ENCODE peak calls at places on chromosomes 6 and 20, in four cellular contexts. One of them, this sample, is unnamed.

GRCh38 chr6:140175486-140175885 is 801.0 kb upstream of the CITED2 start:
- DNase-seq in K562: no peak
- DNase-seq in GM12878: no peak
- DNase-seq in A549: no peak
- DNase-seq in this sample: no peak

GRCh38 chr20:33846291-33846916 is 35.3 kb downstream of the CHMP4B start:
- DNase-seq in A549: no peak
- DNase-seq in K562: peak
- DNase-seq in GM12878: no peak
- DNase-seq in this sample: no peak

GRCh38 chr20:37511605-37512275 is 9.3 kb upstream of the NNAT start:
- DNase-seq in A549: no peak
- DNase-seq in K562: no peak
- DNase-seq in GM12878: no peak
- DNase-seq in this sample: no peak

GRCh38 chr6:34223381-34223963 is 13.2 kb upstream of the HMGA1 start:
- DNase-seq in K562: peak
- DNase-seq in A549: no peak
- DNase-seq in GM12878: no peak
- DNase-seq in this sample: no peak

GRCh38 chr6:135183532-135184440 is 2.7 kb downstream of the MYB start:
- DNase-seq in GM12878: no peak
- DNase-seq in A549: peak
- DNase-seq in K562: peak
- DNase-seq in this sample: peak

GRCh38 chr6:24797596-24798216 is 1.0 kb downstream of the ARMH2 start:
- DNase-seq in A549: no peak
- DNase-seq in GM12878: no peak
- DNase-seq in K562: no peak
- DNase-seq in this sample: no peak

GRCh38 chr6:66538548-66539135 is 831.6 kb upstream of the EYS start:
- DNase-seq in K562: no peak
- DNase-seq in A549: no peak
- DNase-seq in GM12878: no peak
- DNase-seq in this sample: no peak

GRCh38 chr6:97841763-97842162 is 558.7 kb upstream of the MMS22L start:
- DNase-seq in K562: no peak
- DNase-seq in GM12878: no peak
- DNase-seq in A549: no peak
- DNase-seq in this sample: no peak

GRCh38 chr6:32154514-32155161 is 697 bp downstream of the PPT2 start:
- DNase-seq in GM12878: no peak
- DNase-seq in K562: peak
- DNase-seq in A549: peak
- DNase-seq in this sample: peak

GRCh38 chr20:52847739-52848359 is 124.3 kb upstream of the TSHZ2 start:
- DNase-seq in GM12878: no peak
- DNase-seq in K562: no peak
- DNase-seq in A549: no peak
- DNase-seq in this sample: no peak

GRCh38 chr6:54617730-54618129 is 228.8 kb upstream of the FAM83B start:
- DNase-seq in K562: no peak
- DNase-seq in GM12878: no peak
- DNase-seq in A549: peak
- DNase-seq in this sample: peak

GRCh38 chr20:14717124-14718004 is 380.0 kb upstream of the FLRT3 start:
- DNase-seq in K562: no peak
- DNase-seq in A549: peak
- DNase-seq in GM12878: no peak
- DNase-seq in this sample: peak

GRCh38 chr20:37377346-37378081 is 31.6 kb downstream of the SRC start:
- DNase-seq in K562: no peak
- DNase-seq in A549: peak
- DNase-seq in GM12878: no peak
- DNase-seq in this sample: no peak

GRCh38 chr6:5665173-5665572 is 341.6 kb downstream of the NRN1 start:
- DNase-seq in GM12878: no peak
- DNase-seq in K562: no peak
- DNase-seq in A549: no peak
- DNase-seq in this sample: no peak
- TF ChIP-seq BHLHE40 in GM12878: no peak
- TF ChIP-seq BHLHE40 in K562: no peak
- TF ChIP-seq BHLHE40 in A549: no peak
- TF ChIP-seq BHLHE40 in this sample: no peak

DNA sequence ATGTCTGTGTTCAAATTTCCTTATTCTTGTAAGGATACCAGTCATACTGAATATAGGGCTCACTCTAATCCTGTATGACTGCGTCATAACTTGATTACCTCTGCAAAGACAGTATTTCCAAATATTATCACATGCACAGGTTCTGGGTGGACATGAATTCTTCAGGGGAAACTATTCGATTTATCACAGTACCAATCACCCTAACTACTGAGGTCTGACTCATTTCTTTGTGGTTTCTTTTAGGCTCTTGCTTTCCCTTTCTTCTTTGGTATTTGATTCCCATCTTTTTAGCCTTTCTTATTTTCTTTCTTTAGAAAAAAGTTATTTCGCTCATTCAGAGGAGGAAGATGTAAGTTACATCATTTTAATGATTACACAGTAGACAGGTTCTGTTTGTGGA is 40.3 kb upstream of the TBX18 start:
- DNase-seq in K562: no peak
- DNase-seq in A549: no peak
- DNase-seq in GM12878: no peak
- DNase-seq in this sample: no peak
- TF ChIP-seq HDAC2 in K562: no peak
- TF ChIP-seq HDAC2 in A549: no peak
- TF ChIP-seq HDAC2 in GM12878: no peak
- TF ChIP-seq HDAC2 in this sample: no peak

DNA sequence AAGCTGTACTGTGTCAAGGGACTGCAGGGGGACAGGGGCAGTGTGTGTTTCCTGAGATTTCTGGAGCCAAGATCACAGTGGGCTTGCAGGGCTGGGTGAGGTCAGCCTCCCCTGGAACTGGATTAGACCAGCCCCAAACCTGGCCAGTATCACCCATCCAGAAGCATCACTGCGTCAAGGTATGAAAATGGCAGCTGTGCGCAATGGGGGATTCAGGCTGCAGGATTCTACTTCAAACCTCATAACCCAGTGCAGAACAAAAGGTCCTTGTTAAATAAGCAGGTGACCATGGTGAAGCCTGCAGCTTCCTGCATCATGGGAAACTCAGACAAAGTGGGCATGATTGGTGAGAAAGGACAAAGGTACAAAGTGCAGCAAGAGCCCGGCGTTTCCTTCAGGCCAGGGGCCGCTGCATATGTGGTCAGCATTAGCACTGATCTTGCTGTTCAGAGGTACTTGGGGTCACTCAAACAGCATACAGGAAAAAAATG is 33.4 kb downstream of the TRAF3IP2 start:
- DNase-seq in GM12878: no peak
- DNase-seq in A549: no peak
- DNase-seq in K562: no peak
- DNase-seq in this sample: peak
- TF ChIP-seq BHLHE40 in GM12878: no peak
- TF ChIP-seq BHLHE40 in A549: no peak
- TF ChIP-seq BHLHE40 in K562: no peak
- TF ChIP-seq BHLHE40 in this sample: peak

GRCh38 chr6:104940238-104940880 is 16.5 kb upstream of the LIN28B start:
- DNase-seq in GM12878: no peak
- DNase-seq in K562: no peak
- DNase-seq in A549: no peak
- DNase-seq in this sample: peak
- TF ChIP-seq HDAC2 in GM12878: no peak
- TF ChIP-seq HDAC2 in K562: no peak
- TF ChIP-seq HDAC2 in A549: no peak
- TF ChIP-seq HDAC2 in this sample: no peak

This sample was measured in HepG2.